ENCODE peak calls at places on chromosomes 1 and 21, in seven cellular contexts. U is activated CD8-positive, alpha-beta memory T cell treated with anti-CD3 and anti-CD28 coated beads, Interleukin-2, amount 50 U/mL, for 4 hours; R is myocyte; O is anterior cingulate cortex; B is Ammon's horn; H is T1000; L is hypothalamus. E is an unnamed sample.
A peak's percentile ranks its signal among the peaks of the same experiment; 100 is the strongest.

GRCh38 chr1:9443913-9444445 is 95.3 kb upstream of the SLC25A33 start:
- DNase-seq in U (no peak), R (no peak), O (no peak), B (no peak), H (no peak), L (no peak), E (no peak)

GRCh38 chr1:207050428-207050767 is 610 bp downstream of the YOD1 start:
- DNase-seq in U (no peak), R (no peak), O (no peak), B (no peak), H (no peak), L (no peak), E (peak; percentile 32)

GRCh38 chr1:33626801-33627200 is 154.4 kb downstream of the ZSCAN20 start:
- DNase-seq in U (no peak), R (peak; percentile 90), O (no peak), B (peak; percentile 8), H (no peak), L (no peak), E (no peak)

GRCh38 chr1:83546863-83547262 is 452.1 kb downstream of the TTLL7 start:
- DNase-seq in U (no peak), R (no peak), O (no peak), B (no peak), H (no peak), L (no peak), E (no peak)

GRCh38 chr1:78095618-78096416 is 50.1 kb downstream of the GIPC2 start:
- DNase-seq in U (no peak), R (peak; percentile 94), O (no peak), B (peak; percentile 33), H (no peak), L (no peak), E (no peak)

GRCh38 chr21:40696246-40696645 is 150.7 kb downstream of the DSCAM start:
- DNase-seq in U (no peak), R (no peak), O (no peak), B (no peak), H (no peak), L (no peak), E (no peak)

GRCh38 chr1:226149806-226150205 is 36.7 kb downstream of the ACBD3 start:
- DNase-seq in U (no peak), R (no peak), O (no peak), B (no peak), H (no peak), L (no peak), E (peak; percentile 13)

GRCh38 chr1:218323568-218324225 is 21.4 kb upstream of the TGFB2 start:
- DNase-seq in U (no peak), R (no peak), O (no peak), B (no peak), H (no peak), L (no peak), E (no peak)